ENCODE peak calls at places on chromosomes 1 and 21, in nine cellular contexts. E, O, D, C, J, S, W, M and I are unnamed samples.
A peak's percentile ranks its signal among the peaks of the same experiment; 100 is the strongest.

GRCh38 chr1:35886606-35887431 is 3.8 kb downstream of the AGO1 start:
- DNase-seq in J (no peak), W (no peak), C (no peak), O (no peak), E (no peak), D (no peak), S (no peak), M (peak; percentile 3), I (no peak)

GRCh38 chr1:166947398-166948043 is 27.8 kb downstream of the ILDR2 start:
- DNase-seq in J (no peak), E (no peak), O (peak; percentile 94), S (peak; percentile 25), M (peak; percentile 77), W (peak; percentile 85), C (peak; percentile 82), D (peak; percentile 92), I (peak; percentile 72)

GRCh38 chr1:116693759-116694482 is 26.4 kb upstream of the IGSF3 start:
- DNase-seq in E (no peak), S (no peak), W (no peak), C (no peak), M (no peak), O (no peak), J (peak; percentile 85), D (no peak), I (no peak)

GRCh38 chr1:243459059-243459458 is 203.2 kb downstream of the SDCCAG8 start:
- DNase-seq in M (no peak), S (no peak), E (no peak), O (no peak), C (no peak), D (no peak), W (no peak), J (no peak), I (no peak)

GRCh38 chr1:233512538-233512937 is 101.4 kb upstream of the KCNK1 start:
- DNase-seq in S (no peak), M (no peak), C (no peak), D (no peak), E (no peak), W (no peak), J (no peak), O (no peak), I (no peak)

GRCh38 chr1:174159253-174160108 is at the start of gene RABGAP1L:
- DNase-seq in W (peak; percentile 83), C (peak; percentile 96), S (peak; percentile 96), J (peak; percentile 98), O (peak; percentile 92), M (peak; percentile 92), E (peak; percentile 95), D (peak; percentile 93), I (peak; percentile 95)

GRCh38 chr1:23551849-23552248 is 7.5 kb downstream of the ID3 start:
- DNase-seq in S (no peak), M (no peak), C (no peak), W (no peak), D (no peak), E (no peak), J (no peak), O (no peak), I (no peak)

GRCh38 chr1:160884579-160884978 is 401 bp downstream of the ITLN1 start:
- DNase-seq in E (no peak), M (no peak), O (no peak), J (no peak), W (no peak), S (no peak), C (no peak), D (no peak), I (no peak)

GRCh38 chr1:198936371-198937083 is 297.7 kb downstream of the PTPRC start:
- DNase-seq in J (no peak), C (no peak), E (no peak), W (peak; percentile 12), S (no peak), O (no peak), D (no peak), M (no peak), I (peak; percentile 24)

GRCh38 chr1:228544921-228545591 is 57.9 kb downstream of the RNF187 start:
- DNase-seq in D (no peak), W (no peak), C (peak; percentile 5), E (no peak), O (no peak), J (peak; percentile 8), M (no peak), S (no peak), I (no peak)

GRCh38 chr1:161702250-161702649 is 4.8 kb upstream of the FCRLA start:
- DNase-seq in S (no peak), D (no peak), W (no peak), O (no peak), E (no peak), C (no peak), J (no peak), M (no peak), I (no peak)

GRCh38 chr1:154791292-154792278 is 78.5 kb downstream of the KCNN3 start:
- DNase-seq in J (no peak), C (no peak), D (peak; percentile 55), S (no peak), E (peak; percentile 95), O (no peak), W (no peak), M (peak; percentile 16), I (peak; percentile 60)

GRCh38 chr1:38097256-38097655 is 50.7 kb upstream of the POU3F1 start:
- DNase-seq in E (no peak), J (peak; percentile 71), C (no peak), S (no peak), M (no peak), O (no peak), W (no peak), D (no peak), I (no peak)

GRCh38 chr1:205228052-205228451 is 306 bp downstream of the TMCC2 start:
- DNase-seq in J (no peak), C (no peak), W (no peak), O (no peak), M (no peak), D (no peak), S (no peak), E (no peak), I (no peak)

GRCh38 chr21:32413697-32414578 is 1.4 kb downstream of the EVA1C start:
- DNase-seq in D (no peak), M (no peak), J (no peak), C (no peak), S (no peak), W (no peak), E (no peak), O (no peak), I (no peak)

GRCh38 chr21:16954787-16955186 is 558.1 kb upstream of the CXADR start:
- DNase-seq in D (no peak), S (no peak), E (no peak), W (no peak), J (no peak), M (no peak), C (no peak), O (no peak), I (no peak)

GRCh38 chr1:178491721-178492120 is 5.0 kb downstream of the CLEC20A start:
- DNase-seq in E (no peak), W (no peak), J (no peak), M (no peak), O (no peak), D (no peak), C (peak; percentile 27), S (no peak), I (no peak)